ENCODE peak calls at places on chromosomes 16 and 17, in eight cellular contexts. L is activated CD8-positive, alpha-beta T cell treated with anti-CD3 and anti-CD28 coated beads, Interleukin-2, amount 10 ng/mL, durations not matched to agents 7 days and 5 days; O is effector memory CD8-positive, alpha-beta T cell; I is sciatic nerve; E is body of pancreas; Y is Right ventricle myocardium superior; C is left ventricle myocardium superior; S is activated CD8-positive, alpha-beta memory T cell treated with anti-CD3 and anti-CD28 coated beads, Interleukin-2, amount 10 ng/mL, durations not matched to agents 7 days and 5 days. B is an unnamed sample.

GRCh38 chr16:6016530-6017184 is 919.1 kb upstream of the EEF2KMT start:
- ATAC-seq in L (no peak), O (no peak), I (no peak), E (no peak), Y (no peak), C (no peak), S (no peak), B (peak; percentile 73)

GRCh38 chr16:87178177-87178863 is 138.9 kb downstream of the C16orf95 start:
- ATAC-seq in L (no peak), O (no peak), I (peak; percentile 84), E (no peak), Y (peak; percentile 67), C (peak; percentile 74), S (no peak), B (no peak)

GRCh38 chr16:56932588-56933265 is 785 bp downstream of the HERPUD1 start:
- ATAC-seq in L (peak; percentile 15), O (peak; percentile 1), I (peak; percentile 77), E (peak; percentile 55), Y (peak; percentile 77), C (peak; percentile 79), S (peak; percentile 16), B (peak; percentile 64)

GRCh38 chr16:24753437-24753836 is 24.0 kb downstream of the TNRC6A start:
- ATAC-seq in L (no peak), O (peak; percentile 32), I (no peak), E (no peak), Y (no peak), C (no peak), S (no peak), B (peak; percentile 22)

GRCh38 chr17:42670199-42670924 is 6.4 kb downstream of the PLEKHH3 start:
- ATAC-seq in L (peak; percentile 83), O (peak; percentile 84), I (no peak), E (no peak), Y (no peak), C (no peak), S (peak; percentile 69), B (no peak)

GRCh38 chr16:5905935-5906334 is 808.3 kb upstream of the EEF2KMT start:
- ATAC-seq in L (no peak), O (no peak), I (no peak), E (no peak), Y (no peak), C (no peak), S (no peak), B (peak; percentile 68)

GRCh38 chr17:16483021-16483645 is 8.9 kb downstream of the LRRC75A start:
- ATAC-seq in L (no peak), O (no peak), I (no peak), E (no peak), Y (no peak), C (no peak), S (no peak), B (no peak)

GRCh38 chr16:8370374-8371015 is 219.8 kb downstream of the TMEM114 start:
- ATAC-seq in L (no peak), O (no peak), I (no peak), E (peak; percentile 65), Y (no peak), C (no peak), S (no peak), B (no peak)

GRCh38 chr16:10554569-10554968 is 25.8 kb downstream of the EMP2 start:
- ATAC-seq in L (no peak), O (no peak), I (no peak), E (no peak), Y (no peak), C (no peak), S (no peak), B (no peak)

GRCh38 chr17:34312080-34312479 is 7.2 kb upstream of the CCL8 start:
- ATAC-seq in L (no peak), O (no peak), I (peak; percentile 85), E (peak; percentile 38), Y (peak; percentile 82), C (peak; percentile 86), S (no peak), B (no peak)

GRCh38 chr16:22739077-22739476 is 74.9 kb upstream of the HS3ST2 start:
- ATAC-seq in L (no peak), O (no peak), I (peak; percentile 44), E (no peak), Y (no peak), C (no peak), S (no peak), B (no peak)

GRCh38 chr16:78866556-78866955 is 734.0 kb downstream of the MAF start:
- ATAC-seq in L (no peak), O (no peak), I (no peak), E (no peak), Y (peak; percentile 97), C (peak; percentile 94), S (no peak), B (no peak)

GRCh38 chr16:68090526-68090925 is 5.4 kb downstream of the NFATC3 start:
- ATAC-seq in L (no peak), O (no peak), I (no peak), E (no peak), Y (no peak), C (no peak), S (no peak), B (no peak)

GRCh38 chr16:81261049-81261648 is 22.7 kb downstream of the BCO1 start:
- ATAC-seq in L (peak; percentile 42), O (peak; percentile 29), I (no peak), E (no peak), Y (no peak), C (no peak), S (no peak), B (no peak)

GRCh38 chr16:9481749-9482148 is 390.3 kb downstream of the HAPSTR1 start:
- ATAC-seq in L (no peak), O (no peak), I (no peak), E (no peak), Y (no peak), C (no peak), S (no peak), B (no peak)

B was measured in esophagus mucosa.